ENCODE peak calls at places on chromosomes 5 and 9, in four cellular contexts. U is activated CD8-positive, alpha-beta memory T cell treated with anti-CD3 and anti-CD28 coated beads, Interleukin-2, amount 50 U/mL, for 4 hours; S is Caco-2; Z is natural killer cell. V is an unnamed sample.

GRCh38 chr9:132197315-132197714 is 35.5 kb downstream of the NTNG2 start:
- DNase-seq in U (no peak), Z (no peak), S (no peak), V (no peak)

GRCh38 chr9:127931092-127931881 is 710 bp upstream of the PIP5KL1 start:
- DNase-seq in U (no peak), Z (no peak), S (peak; percentile 61), V (no peak)

GRCh38 chr9:100724932-100725331 is 147.1 kb downstream of the CAVIN4 start:
- DNase-seq in Z (no peak), U (no peak), S (no peak), V (no peak)

GRCh38 chr5:96687812-96688453 is 25.8 kb downstream of the CAST start:
- DNase-seq in Z (no peak), U (no peak), S (peak; percentile 38), V (no peak)

GRCh38 chr5:88262116-88262515 is 6.5 kb downstream of the TMEM161B start:
- DNase-seq in S (no peak), U (no peak), Z (no peak), V (no peak)

GRCh38 chr5:87836696-87837095 is 424.0 kb upstream of the CCNH start:
- DNase-seq in Z (no peak), U (no peak), S (no peak), V (no peak)

GRCh38 chr5:5983261-5983660 is 395.1 kb downstream of the MED10 start:
- DNase-seq in Z (no peak), S (no peak), U (no peak), V (no peak)

GRCh38 chr5:65305913-65306312 is 175.8 kb downstream of the ADAMTS6 start:
- DNase-seq in Z (no peak), U (no peak), S (peak; percentile 32), V (no peak)

GRCh38 chr5:64688965-64689364 is 1.3 kb upstream of the SHISAL2B start:
- DNase-seq in S (no peak), U (no peak), Z (no peak), V (no peak)

GRCh38 chr5:56460681-56461191 is 227.6 kb upstream of the ANKRD55 start:
- DNase-seq in S (no peak), Z (no peak), U (no peak), V (no peak)

GRCh38 chr9:136625101-136626065 is 37.3 kb upstream of the EGFL7 start:
- DNase-seq in U (no peak), Z (no peak), S (peak; percentile 64), V (no peak)

GRCh38 chr5:172140866-172141265 is 47.2 kb downstream of the STK10 start:
- DNase-seq in Z (no peak), S (no peak), U (no peak), V (no peak)

GRCh38 chr9:15231788-15232635 is 75.0 kb downstream of the TTC39B start:
- DNase-seq in U (no peak), S (peak; percentile 8), Z (no peak), V (no peak)

GRCh38 chr5:10334830-10335229 is 18.7 kb upstream of the MARCHF6 start:
- DNase-seq in S (no peak), U (no peak), Z (no peak), V (no peak)

GRCh38 chr5:132495672-132496630 is 5.4 kb upstream of the IRF1 start:
- DNase-seq in Z (peak; percentile 60), S (peak; percentile 96), U (peak; percentile 84), V (peak; percentile 81)

GRCh38 chr5:35320029-35320428 is 89.7 kb upstream of the PRLR start:
- DNase-seq in Z (no peak), U (no peak), S (no peak), V (no peak)

GRCh38 chr5:39209924-39210323 is 9.4 kb downstream of the FYB1 start:
- DNase-seq in U (peak; percentile 56), S (no peak), Z (peak; percentile 66), V (no peak)

GRCh38 chr5:134874831-134875655 is 872 bp downstream of the TXNDC15 start:
- DNase-seq in S (peak; percentile 32), Z (peak; percentile 16), U (peak; percentile 26), V (no peak)

GRCh38 chr5:71719092-71719964 is at the start of gene CARTPT:
- DNase-seq in Z (no peak), S (peak; percentile 13), U (no peak), V (peak; percentile 73)

GRCh38 chr5:9653811-9654210 is 23.7 kb upstream of the TAS2R1 start:
- DNase-seq in U (no peak), Z (no peak), S (peak; percentile 4), V (no peak)

GRCh38 chr9:98502311-98502975 is 206.3 kb downstream of the GABBR2 start:
- DNase-seq in Z (no peak), U (no peak), S (no peak), V (no peak)

V was measured in type B pancreatic cell.